ENCODE peak calls at places on chromosomes 6 and 20, in nine cellular contexts. K is transverse colon, A is upper lobe of left lung, U is uterus, Y is IMR-90, N is breast epithelium, S is heart left ventricle, I is ovary, G is sigmoid colon. R is an unnamed sample.

GRCh38 chr6:35264550-35265274 is 5.2 kb downstream of the ZNF76 start:
- DNase-seq in K (no peak), A (no peak), U (no peak), Y (no peak), N (no peak), S (no peak), I (no peak), G (peak), R (no peak)

GRCh38 chr6:29841030-29841429 is 13.4 kb downstream of the HLA-G start:
- DNase-seq in K (no peak), A (no peak), U (no peak), Y (no peak), N (no peak), S (no peak), I (no peak), G (no peak), R (no peak)

GRCh38 chr6:159862103-159862502 is 28.7 kb upstream of the MAS1 start:
- DNase-seq in K (no peak), A (no peak), U (no peak), Y (no peak), N (no peak), S (no peak), I (no peak), G (no peak), R (no peak)

GRCh38 chr20:31908424-31908823 is 38.0 kb downstream of the TTLL9 start:
- DNase-seq in K (no peak), A (no peak), U (no peak), Y (no peak), N (no peak), S (no peak), I (no peak), G (peak), R (no peak)

GRCh38 chr6:37033819-37034790 is 28.6 kb downstream of the FGD2 start:
- DNase-seq in K (no peak), A (no peak), U (no peak), Y (no peak), N (no peak), S (no peak), I (no peak), G (no peak), R (no peak)

GRCh38 chr6:110140650-110141049 is 38.8 kb downstream of the WASF1 start:
- DNase-seq in K (no peak), A (no peak), U (no peak), Y (peak), N (no peak), S (no peak), I (no peak), G (no peak), R (no peak)

GRCh38 chr6:3392930-3393575 is 63.8 kb downstream of the SLC22A23 start:
- DNase-seq in K (no peak), A (no peak), U (no peak), Y (no peak), N (no peak), S (no peak), I (no peak), G (no peak), R (no peak)

GRCh38 chr6:151247510-151247909 is 7.7 kb downstream of the AKAP12 start:
- DNase-seq in K (no peak), A (no peak), U (no peak), Y (no peak), N (no peak), S (no peak), I (no peak), G (no peak), R (no peak)

GRCh38 chr6:128350416-128351254 is 169.8 kb downstream of the PTPRK start:
- DNase-seq in K (no peak), A (no peak), U (no peak), Y (peak), N (no peak), S (no peak), I (no peak), G (no peak), R (peak)

GRCh38 chr20:63129376-63129965 is 86.5 kb downstream of the YTHDF1 start:
- DNase-seq in K (no peak), A (no peak), U (no peak), Y (no peak), N (peak), S (no peak), I (no peak), G (peak), R (no peak)

GRCh38 chr6:161961796-161962195 is 687.9 kb upstream of the AGPAT4 start:
- DNase-seq in K (no peak), A (no peak), U (no peak), Y (no peak), N (no peak), S (no peak), I (no peak), G (no peak), R (no peak)

GRCh38 chr6:161204866-161205557 is 68.8 kb downstream of the AGPAT4 start:
- DNase-seq in K (no peak), A (no peak), U (no peak), Y (no peak), N (no peak), S (no peak), I (no peak), G (no peak), R (no peak)

GRCh38 chr6:146135167-146135566 is 106.3 kb downstream of the GRM1 start:
- DNase-seq in K (no peak), A (no peak), U (no peak), Y (no peak), N (no peak), S (no peak), I (no peak), G (no peak), R (no peak)

GRCh38 chr6:74826318-74826717 is 379.5 kb downstream of the COL12A1 start:
- DNase-seq in K (no peak), A (no peak), U (no peak), Y (no peak), N (no peak), S (no peak), I (no peak), G (no peak), R (no peak)

GRCh38 chr6:12295558-12296254 is 5.5 kb downstream of the EDN1 start:
- DNase-seq in K (no peak), A (no peak), U (no peak), Y (no peak), N (no peak), S (no peak), I (no peak), G (no peak), R (no peak)

GRCh38 chr6:82415820-82416219 is 52.2 kb downstream of the TPBG start:
- DNase-seq in K (no peak), A (no peak), U (no peak), Y (no peak), N (no peak), S (no peak), I (no peak), G (no peak), R (no peak)

GRCh38 chr20:3923818-3924217 is 34.6 kb downstream of the PANK2 start:
- DNase-seq in K (no peak), A (no peak), U (no peak), Y (peak), N (no peak), S (no peak), I (no peak), G (no peak), R (no peak)

GRCh38 chr6:10381133-10381829 is 33.6 kb downstream of the TFAP2A start:
- DNase-seq in K (no peak), A (peak), U (no peak), Y (no peak), N (no peak), S (no peak), I (no peak), G (no peak), R (no peak)

GRCh38 chr6:168148231-168148849 is 69.3 kb upstream of the FRMD1 start:
- DNase-seq in K (no peak), A (no peak), U (no peak), Y (no peak), N (no peak), S (no peak), I (no peak), G (peak), R (no peak)

GRCh38 chr6:39610229-39610628 is 115.0 kb downstream of the KIF6 start:
- DNase-seq in K (no peak), A (no peak), U (no peak), Y (no peak), N (no peak), S (no peak), I (no peak), G (no peak), R (no peak)

GRCh38 chr20:4957939-4958362 is 43.4 kb downstream of the SLC23A2 start:
- DNase-seq in K (no peak), A (no peak), U (no peak), Y (peak), N (no peak), S (no peak), I (no peak), G (no peak), R (no peak)

GRCh38 chr6:28269492-28269891 is 2.5 kb downstream of the ZSCAN26 start:
- DNase-seq in K (no peak), A (no peak), U (no peak), Y (peak), N (no peak), S (no peak), I (no peak), G (no peak), R (peak)

GRCh38 chr6:170095273-170095976 is 195.5 kb downstream of the DLL1 start:
- DNase-seq in K (no peak), A (peak), U (peak), Y (no peak), N (peak), S (no peak), I (peak), G (peak), R (no peak)

GRCh38 chr20:63140683-63141433 is 75.1 kb downstream of the YTHDF1 start:
- DNase-seq in K (no peak), A (peak), U (no peak), Y (no peak), N (no peak), S (peak), I (no peak), G (no peak), R (no peak)

GRCh38 chr6:149834513-149835481 is 29.4 kb downstream of the LRP11 start:
- DNase-seq in K (peak), A (no peak), U (peak), Y (peak), N (no peak), S (no peak), I (peak), G (no peak), R (no peak)

GRCh38 chr6:29748391-29749352 is 25.4 kb downstream of the HLA-F start:
- DNase-seq in K (peak), A (peak), U (peak), Y (peak), N (peak), S (peak), I (peak), G (peak), R (peak)

GRCh38 chr6:162580619-162581018 is 146.9 kb downstream of the PRKN start:
- DNase-seq in K (no peak), A (no peak), U (no peak), Y (no peak), N (no peak), S (no peak), I (no peak), G (no peak), R (no peak)

GRCh38 chr6:27760464-27760863 is 151.7 kb downstream of the OR2B2 start:
- DNase-seq in K (no peak), A (no peak), U (no peak), Y (no peak), N (no peak), S (no peak), I (no peak), G (no peak), R (no peak)

GRCh38 chr20:48850681-48851299 is 23.0 kb upstream of the PREX1 start:
- DNase-seq in K (no peak), A (no peak), U (no peak), Y (no peak), N (no peak), S (no peak), I (no peak), G (no peak), R (no peak)

GRCh38 chr20:34643919-34644318 is 33.0 kb downstream of the PIGU start:
- DNase-seq in K (no peak), A (no peak), U (no peak), Y (peak), N (no peak), S (no peak), I (no peak), G (no peak), R (no peak)

GRCh38 chr20:35561671-35562070 is 19.8 kb downstream of the ERGIC3 start:
- DNase-seq in K (no peak), A (no peak), U (no peak), Y (no peak), N (no peak), S (no peak), I (no peak), G (no peak), R (no peak)

GRCh38 chr20:41063442-41063841 is 34.8 kb downstream of the TOP1 start:
- DNase-seq in K (no peak), A (no peak), U (no peak), Y (no peak), N (no peak), S (no peak), I (no peak), G (no peak), R (no peak)

GRCh38 chr20:57389695-57390603 is 1.2 kb upstream of the RBM38 start:
- DNase-seq in K (peak), A (peak), U (peak), Y (no peak), N (no peak), S (peak), I (peak), G (peak), R (no peak)

GRCh38 chr20:49028684-49029083 is 17.4 kb upstream of the CSE1L start:
- DNase-seq in K (no peak), A (no peak), U (no peak), Y (peak), N (no peak), S (no peak), I (no peak), G (no peak), R (peak)

GRCh38 chr6:139625998-139626975 is 251.8 kb upstream of the CITED2 start:
- DNase-seq in K (no peak), A (no peak), U (peak), Y (no peak), N (no peak), S (no peak), I (no peak), G (no peak), R (no peak)

GRCh38 chr20:47551841-47552240 is 50.2 kb downstream of the NCOA3 start:
- DNase-seq in K (no peak), A (no peak), U (no peak), Y (no peak), N (no peak), S (no peak), I (no peak), G (no peak), R (no peak)

GRCh38 chr6:113068569-113068968 is 721.4 kb downstream of the RFPL4B start:
- DNase-seq in K (no peak), A (no peak), U (no peak), Y (no peak), N (no peak), S (no peak), I (no peak), G (no peak), R (no peak)

GRCh38 chr6:159075506-159076100 is 30.8 kb upstream of the TAGAP start:
- DNase-seq in K (no peak), A (no peak), U (no peak), Y (no peak), N (no peak), S (no peak), I (no peak), G (no peak), R (no peak)

GRCh38 chr6:41460742-41461336 is 85.3 kb upstream of the FOXP4 start:
- DNase-seq in K (no peak), A (no peak), U (no peak), Y (no peak), N (no peak), S (no peak), I (no peak), G (no peak), R (no peak)

GRCh38 chr20:62741191-62741676 is 32.6 kb downstream of the NTSR1 start:
- DNase-seq in K (no peak), A (peak), U (no peak), Y (no peak), N (peak), S (peak), I (no peak), G (peak), R (peak)

DNA sequence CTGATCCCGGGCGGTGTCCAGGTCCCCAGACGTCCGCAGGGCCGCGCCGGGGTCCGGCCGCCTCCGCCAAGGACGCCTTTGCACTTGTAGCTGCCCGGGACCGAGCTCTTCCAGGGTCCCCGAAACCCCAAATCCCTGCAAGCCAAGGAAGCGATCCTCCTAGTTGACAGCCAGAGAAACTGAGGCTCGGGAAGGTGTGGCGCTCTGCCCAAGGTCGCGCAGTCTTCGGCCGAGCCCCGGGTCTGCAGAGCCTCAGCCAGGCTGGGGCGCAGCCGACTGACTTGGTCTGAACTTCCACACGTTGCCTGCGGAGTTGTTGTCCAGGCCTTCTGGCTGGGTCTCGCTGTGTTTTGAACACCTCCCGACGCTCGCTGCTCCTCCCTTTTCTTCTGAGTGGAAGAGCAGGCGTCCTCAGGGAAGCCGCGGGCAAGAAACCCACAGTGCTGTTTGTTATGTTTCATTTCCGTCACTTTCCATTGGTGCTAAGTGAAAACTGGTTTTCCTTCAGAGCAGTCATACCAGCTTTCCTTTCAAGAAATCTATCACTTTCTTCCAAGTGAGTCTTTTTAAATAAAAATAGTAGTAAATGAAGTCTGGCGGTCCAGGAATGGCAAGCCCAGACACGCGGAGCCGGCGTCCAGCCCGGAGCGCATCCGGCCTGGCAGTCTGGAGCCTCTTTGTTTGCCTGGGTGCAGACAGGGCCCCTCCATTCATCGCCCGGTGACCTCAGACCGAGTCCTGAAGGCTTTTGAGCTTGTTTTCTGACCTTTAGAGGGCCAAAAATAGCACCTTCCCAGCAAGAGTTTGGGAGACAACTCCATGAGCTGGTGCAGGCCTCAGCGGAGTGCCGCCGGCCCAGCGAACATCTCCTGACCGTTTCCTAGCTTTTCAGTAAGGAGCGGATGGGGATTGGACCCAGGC is 698 bp downstream of the FAM210B start:
- DNase-seq in K (peak), A (peak), U (peak), Y (peak), N (peak), S (peak), I (peak), G (peak), R (peak)
- TF ChIP-seq POLR2A in K (peak), A (no peak), U (no peak), Y (peak), N (no peak), S (no peak), I (no peak), G (no peak), R (no peak)

DNA sequence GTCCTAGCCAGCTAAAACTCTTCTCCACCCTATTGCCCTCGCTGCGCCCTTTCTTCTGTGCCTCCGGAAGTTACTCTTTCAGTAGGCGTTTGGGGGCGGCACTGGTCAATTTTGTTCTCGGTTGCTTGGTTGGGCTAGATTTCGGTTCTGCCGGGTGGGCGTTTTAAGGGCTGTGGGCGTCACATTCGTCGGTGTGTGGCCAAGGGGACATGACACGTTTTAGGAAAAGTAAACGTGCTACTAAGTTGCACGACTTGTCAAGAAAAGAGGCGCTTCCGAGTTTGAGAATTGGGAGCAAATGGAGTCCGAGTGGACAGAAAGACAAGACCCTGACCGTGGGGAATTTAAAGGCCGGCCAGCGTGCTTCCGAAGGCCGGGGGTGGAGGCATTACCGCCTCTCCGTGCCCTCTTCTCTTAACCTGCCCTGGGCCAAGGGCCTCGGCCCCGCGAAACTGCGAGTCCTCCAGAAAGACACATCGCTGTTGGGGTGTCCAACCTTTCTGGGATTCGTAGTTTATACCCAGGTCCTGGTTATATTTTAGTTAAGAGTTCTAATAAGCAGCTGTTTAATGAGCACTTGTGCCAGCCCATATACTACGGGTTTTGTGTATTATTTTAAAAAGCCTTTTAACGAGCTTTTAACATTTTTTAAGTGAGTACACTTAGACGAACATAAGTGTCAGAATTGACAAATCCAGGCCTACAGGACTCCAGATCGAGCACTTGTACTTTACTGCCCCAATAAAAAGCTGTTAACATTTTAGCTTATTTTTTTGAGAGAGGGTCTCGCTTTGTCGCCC is 664 bp upstream of the BAG6 start:
- DNase-seq in K (peak), A (peak), U (no peak), Y (no peak), N (peak), S (peak), I (peak), G (peak), R (peak)
- TF ChIP-seq POLR2A in K (peak), A (peak), U (peak), Y (no peak), N (no peak), S (peak), I (peak), G (peak), R (peak)

GRCh38 chr20:44911264-44911921 is 1.5 kb downstream of the PABPC1L start:
- DNase-seq in K (peak), A (peak), U (no peak), Y (peak), N (peak), S (no peak), I (no peak), G (no peak), R (no peak)
- TF ChIP-seq POLR2A in K (no peak), A (no peak), U (no peak), Y (no peak), N (no peak), S (no peak), I (no peak), G (no peak), R (no peak)

GRCh38 chr6:106788761-106789160 is 159.4 kb downstream of the QRSL1 start:
- DNase-seq in K (no peak), A (no peak), U (no peak), Y (no peak), N (no peak), S (no peak), I (no peak), G (no peak), R (no peak)

GRCh38 chr6:106778943-106779342 is 149.6 kb downstream of the QRSL1 start:
- DNase-seq in K (no peak), A (no peak), U (no peak), Y (no peak), N (no peak), S (no peak), I (no peak), G (no peak), R (no peak)

GRCh38 chr6:106782524-106783265 is 153.3 kb downstream of the QRSL1 start:
- DNase-seq in K (no peak), A (no peak), U (no peak), Y (no peak), N (no peak), S (peak), I (no peak), G (no peak), R (no peak)

GRCh38 chr6:106787327-106788196 is 158.2 kb downstream of the QRSL1 start:
- DNase-seq in K (no peak), A (no peak), U (no peak), Y (no peak), N (no peak), S (no peak), I (no peak), G (no peak), R (no peak)

GRCh38 chr6:106783631-106784566 is 154.5 kb downstream of the QRSL1 start:
- DNase-seq in K (no peak), A (no peak), U (no peak), Y (no peak), N (no peak), S (no peak), I (no peak), G (no peak), R (peak)
- TF ChIP-seq POLR2A in K (no peak), A (no peak), U (no peak), Y (no peak), N (no peak), S (no peak), I (no peak), G (no peak), R (no peak)